ENCODE peak calls at places on chromosomes 6 and 20, in nine cellular contexts. R is HCT116, J is IMR-90, P is left ventricle myocardium inferior, X is tibial artery, N is osteoblast, K is stomach, A is cardiac muscle cell, Q is HepG2. B is an unnamed sample.

GRCh38 chr6:157557541-157557940 is 176.6 kb downstream of the ZDHHC14 start:
- DNase-seq in R (no peak), J (no peak), P (no peak), X (peak; percentile 10), N (no peak), K (no peak), A (no peak), Q (no peak), B (no peak)

GRCh38 chr20:5222919-5223634 is 93.7 kb downstream of the PROKR2 start:
- DNase-seq in R (peak; percentile 18), J (peak; percentile 69), P (peak; percentile 27), X (no peak), N (peak; percentile 93), K (peak; percentile 58), A (peak; percentile 73), Q (peak; percentile 67), B (peak; percentile 21)

GRCh38 chr6:23244300-23244699 is 674.9 kb downstream of the HDGFL1 start:
- DNase-seq in R (no peak), J (peak; percentile 94), P (no peak), X (no peak), N (peak; percentile 18), K (no peak), A (peak; percentile 2), Q (no peak), B (no peak)

GRCh38 chr6:122130026-122130348 is 269.5 kb upstream of the HSF2 start:
- DNase-seq in R (no peak), J (no peak), P (no peak), X (no peak), N (no peak), K (no peak), A (no peak), Q (no peak), B (no peak)

GRCh38 chr6:140784573-140784972 is 1348.2 kb upstream of the GJE1 start:
- DNase-seq in R (no peak), J (peak; percentile 39), P (no peak), X (no peak), N (no peak), K (no peak), A (no peak), Q (no peak), B (no peak)

GRCh38 chr6:106082735-106083398 is 3.3 kb upstream of the PRDM1 start:
- DNase-seq in R (no peak), J (peak; percentile 94), P (no peak), X (no peak), N (peak; percentile 66), K (no peak), A (no peak), Q (no peak), B (no peak)

GRCh38 chr6:41966961-41967311 is 25.3 kb upstream of the CCND3 start:
- DNase-seq in R (peak; percentile 80), J (peak; percentile 58), P (no peak), X (no peak), N (no peak), K (no peak), A (peak; percentile 65), Q (peak; percentile 84), B (no peak)

GRCh38 chr6:148508401-148509151 is 165.9 kb downstream of the SASH1 start:
- DNase-seq in R (no peak), J (peak; percentile 83), P (no peak), X (no peak), N (no peak), K (no peak), A (peak; percentile 75), Q (no peak), B (no peak)

GRCh38 chr20:51687071-51687470 is 81.1 kb downstream of the ATP9A start:
- DNase-seq in R (peak; percentile 63), J (peak; percentile 50), P (no peak), X (no peak), N (peak; percentile 93), K (no peak), A (peak; percentile 25), Q (no peak), B (no peak)

GRCh38 chr20:35252037-35252461 is 25.6 kb downstream of the MMP24 start:
- DNase-seq in R (no peak), J (no peak), P (no peak), X (no peak), N (no peak), K (no peak), A (no peak), Q (no peak), B (no peak)

GRCh38 chr6:21666200-21666671 is 72.7 kb downstream of the SOX4 start:
- DNase-seq in R (no peak), J (no peak), P (peak; percentile 20), X (no peak), N (no peak), K (no peak), A (peak; percentile 24), Q (no peak), B (no peak)

GRCh38 chr6:14871196-14871595 is 374.7 kb upstream of the JARID2 start:
- DNase-seq in R (no peak), J (peak; percentile 68), P (peak; percentile 38), X (no peak), N (no peak), K (no peak), A (no peak), Q (no peak), B (no peak)

GRCh38 chr6:152404458-152404857 is 232.7 kb downstream of the SYNE1 start:
- DNase-seq in R (no peak), J (no peak), P (no peak), X (no peak), N (no peak), K (no peak), A (no peak), Q (no peak), B (no peak)

GRCh38 chr20:21100590-21101452 is 5.3 kb downstream of the LINC00237 start:
- DNase-seq in R (no peak), J (peak; percentile 2), P (no peak), X (no peak), N (peak; percentile 60), K (no peak), A (peak; percentile 24), Q (no peak), B (no peak)

GRCh38 chr20:21102691-21103311 is 3.4 kb downstream of the LINC00237 start:
- DNase-seq in R (no peak), J (peak; percentile 1), P (peak; percentile 40), X (peak; percentile 68), N (peak; percentile 85), K (peak; percentile 49), A (peak; percentile 31), Q (no peak), B (peak; percentile 43)

GRCh38 chr20:21103582-21104465 is 2.3 kb downstream of the LINC00237 start:
- DNase-seq in R (no peak), J (no peak), P (no peak), X (no peak), N (peak; percentile 63), K (no peak), A (no peak), Q (no peak), B (no peak)

GRCh38 chr20:21101453-21102251 is 4.5 kb downstream of the LINC00237 start:
- DNase-seq in R (no peak), J (no peak), P (no peak), X (no peak), N (peak; percentile 75), K (no peak), A (peak; percentile 9), Q (no peak), B (no peak)

GRCh38 chr20:21102252-21102609 is 3.9 kb downstream of the LINC00237 start:
- DNase-seq in R (no peak), J (no peak), P (no peak), X (no peak), N (peak; percentile 46), K (no peak), A (no peak), Q (no peak), B (peak; percentile 45)
- H3K27me3 ChIP-seq in R (no peaks in the 10 kb centered on the region), J (peaks cover 87% of the 10 kb centered on the region), P (peaks cover 100% of the 10 kb centered on the region), X (peaks cover 99% of the 10 kb centered on the region), N (peaks cover 92% of the 10 kb centered on the region), K (peaks cover 46% of the 10 kb centered on the region), A (peaks cover 100% of the 10 kb centered on the region), Q (no peaks in the 10 kb centered on the region), B (peaks cover 5% of the 10 kb centered on the region)

DNA sequence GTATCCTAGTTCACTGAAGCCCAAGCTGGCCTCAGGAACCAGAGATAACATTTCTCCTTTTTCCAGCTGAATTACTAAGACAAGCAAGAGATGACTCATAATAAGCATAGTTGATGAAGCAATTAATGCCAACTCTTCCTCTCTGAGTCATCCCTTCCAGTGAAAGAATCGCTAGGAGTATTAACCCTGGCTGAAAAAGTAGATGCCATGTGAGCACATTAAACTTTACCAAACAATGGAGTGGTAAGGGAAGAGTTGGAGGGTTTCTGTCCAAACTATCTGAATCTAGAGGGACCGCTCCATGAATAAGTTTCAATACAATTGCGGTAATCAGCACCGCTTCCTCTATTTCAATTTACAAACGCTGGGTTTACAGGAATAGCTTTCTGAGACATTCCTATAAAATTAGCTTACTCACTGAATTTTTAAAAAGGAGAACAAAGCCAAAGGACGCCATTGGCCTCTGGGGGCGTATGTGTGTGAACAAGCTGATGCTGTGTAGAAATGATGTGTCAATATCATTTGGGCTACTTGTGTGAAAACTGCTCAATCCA is 48.3 kb downstream of the ATXN1 start:
- DNase-seq in R (peak; percentile 91), J (peak; percentile 95), P (peak; percentile 28), X (no peak), N (peak; percentile 77), K (no peak), A (peak; percentile 96), Q (no peak), B (no peak)
- TF ChIP-seq CTCF in R (peak; percentile 57), J (peak; percentile 41), P (no peak), X (no peak), N (peak; percentile 56), K (no peak), A (peak; percentile 55), Q (no peak), B (no peak)

DNA sequence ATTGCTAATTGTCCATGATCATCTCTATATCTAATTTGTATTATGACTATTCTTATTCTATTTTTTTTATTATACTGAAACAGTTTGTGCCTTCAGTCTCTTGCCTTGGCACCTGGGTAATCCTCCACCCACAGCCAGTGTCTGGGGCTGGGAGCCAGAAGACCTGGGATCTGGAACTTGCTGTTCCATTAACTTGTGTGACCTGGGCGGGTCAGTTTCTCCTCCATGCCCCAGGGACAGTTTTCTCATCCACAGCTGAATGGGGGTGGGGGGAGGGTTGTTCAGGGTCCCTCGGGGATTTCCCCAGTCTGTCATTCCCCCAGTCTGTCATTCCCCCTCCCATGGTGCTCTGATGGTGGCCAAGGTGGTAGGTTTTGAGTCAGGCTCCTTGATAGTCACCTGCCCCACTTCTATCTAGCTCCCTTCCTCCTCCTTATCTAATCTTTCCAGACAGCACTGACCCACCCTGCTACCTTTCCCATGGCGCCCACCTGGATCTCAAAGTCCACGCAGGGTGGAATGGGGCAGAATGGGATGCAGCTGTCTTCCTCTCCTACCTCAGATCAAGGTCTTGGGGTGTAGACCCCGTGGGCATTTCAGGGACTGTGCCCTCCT is 11.0 kb downstream of the ITPR3 start:
- DNase-seq in R (no peak), J (no peak), P (no peak), X (no peak), N (peak; percentile 45), K (peak; percentile 38), A (no peak), Q (no peak), B (no peak)
- H3K4me1 ChIP-seq in R (peaks cover 18% of the 10 kb centered on the region), J (peaks cover 5% of the 10 kb centered on the region), P (peaks cover 61% of the 10 kb centered on the region), X (peaks cover 22% of the 10 kb centered on the region), N (peaks cover 13% of the 10 kb centered on the region), K (peaks cover 94% of the 10 kb centered on the region), A (no peaks in the 10 kb centered on the region), Q (peaks cover 34% of the 10 kb centered on the region), B (peaks cover 6% of the 10 kb centered on the region)

DNA sequence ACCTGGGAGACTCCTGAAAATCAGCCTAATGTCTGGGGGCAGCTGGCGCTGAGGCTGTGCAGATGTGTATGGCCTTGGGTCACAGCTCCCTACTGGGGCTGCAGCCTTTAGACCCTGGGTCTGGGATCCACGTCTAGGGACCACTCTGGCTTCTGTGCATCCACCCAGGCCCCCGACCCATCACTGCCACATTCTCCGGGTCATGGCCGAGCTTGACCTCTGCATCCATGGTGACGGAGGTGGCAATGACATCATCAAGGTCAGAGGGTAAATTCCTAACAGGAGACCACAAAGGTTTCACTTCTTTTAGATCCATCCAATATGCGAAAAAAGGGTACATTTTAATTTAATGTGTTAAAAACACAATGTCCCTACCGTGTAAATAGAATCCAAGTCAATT is 14.5 kb upstream of the PCMTD2 start:
- DNase-seq in R (no peak), J (no peak), P (no peak), X (no peak), N (peak; percentile 43), K (no peak), A (no peak), Q (no peak), B (no peak)
- H3K27me3 ChIP-seq in R (no peaks in the 10 kb centered on the region), J (peaks cover 31% of the 10 kb centered on the region), P (peaks cover 11% of the 10 kb centered on the region), X (peaks cover 22% of the 10 kb centered on the region), N (peaks cover 9% of the 10 kb centered on the region), K (no peaks in the 10 kb centered on the region), A (no peaks in the 10 kb centered on the region), Q (peaks cover 2% of the 10 kb centered on the region), B (no peaks in the 10 kb centered on the region)